ENCODE peak calls at places on chromosome 22, in ten cellular contexts. One of them, this sample, is unnamed.

GRCh38 chr22:47111626-47112373 is 349.4 kb downstream of the TBC1D22A start:
- DNase-seq in AG09309: no peak
- DNase-seq in neural progenitor cell: no peak
- DNase-seq in RWPE1: no peak
- DNase-seq in A549: no peak
- DNase-seq in brain microvascular endothelial cell: peak; percentile 39
- DNase-seq in activated CD8-positive, alpha-beta T cell treated with anti-CD3 and anti-CD28 coated beads for 36 hours: no peak
- DNase-seq in HFFc6: no peak
- DNase-seq in tibial artery: no peak
- DNase-seq in hepatocyte: no peak
- DNase-seq in this sample: no peak

GRCh38 chr22:41369837-41370236 is 11.9 kb upstream of the TEF start:
- DNase-seq in AG09309: no peak
- DNase-seq in HFFc6: no peak
- DNase-seq in neural progenitor cell: no peak
- DNase-seq in hepatocyte: no peak
- DNase-seq in tibial artery: no peak
- DNase-seq in A549: no peak
- DNase-seq in brain microvascular endothelial cell: no peak
- DNase-seq in RWPE1: no peak
- DNase-seq in activated CD8-positive, alpha-beta T cell treated with anti-CD3 and anti-CD28 coated beads for 36 hours: no peak
- DNase-seq in this sample: no peak

GRCh38 chr22:25702046-25702445 is 39.9 kb upstream of the MYO18B start:
- DNase-seq in HFFc6: no peak
- DNase-seq in activated CD8-positive, alpha-beta T cell treated with anti-CD3 and anti-CD28 coated beads for 36 hours: no peak
- DNase-seq in AG09309: no peak
- DNase-seq in A549: no peak
- DNase-seq in hepatocyte: no peak
- DNase-seq in RWPE1: peak; percentile 10
- DNase-seq in brain microvascular endothelial cell: no peak
- DNase-seq in tibial artery: no peak
- DNase-seq in neural progenitor cell: no peak
- DNase-seq in this sample: no peak

GRCh38 chr22:30906411-30906810 is 62.2 kb downstream of the MORC2 start:
- DNase-seq in RWPE1: no peak
- DNase-seq in AG09309: no peak
- DNase-seq in neural progenitor cell: no peak
- DNase-seq in tibial artery: no peak
- DNase-seq in A549: no peak
- DNase-seq in activated CD8-positive, alpha-beta T cell treated with anti-CD3 and anti-CD28 coated beads for 36 hours: no peak
- DNase-seq in brain microvascular endothelial cell: no peak
- DNase-seq in hepatocyte: no peak
- DNase-seq in HFFc6: no peak
- DNase-seq in this sample: no peak

GRCh38 chr22:42177891-42178336 is 47.3 kb upstream of the CYP2D6 start:
- DNase-seq in brain microvascular endothelial cell: no peak
- DNase-seq in RWPE1: no peak
- DNase-seq in neural progenitor cell: no peak
- DNase-seq in AG09309: no peak
- DNase-seq in hepatocyte: peak; percentile 44
- DNase-seq in activated CD8-positive, alpha-beta T cell treated with anti-CD3 and anti-CD28 coated beads for 36 hours: no peak
- DNase-seq in tibial artery: no peak
- DNase-seq in A549: no peak
- DNase-seq in HFFc6: no peak
- DNase-seq in this sample: no peak

GRCh38 chr22:46052801-46053562 is 76.0 kb upstream of the WNT7B start:
- DNase-seq in brain microvascular endothelial cell: no peak
- DNase-seq in hepatocyte: no peak
- DNase-seq in RWPE1: no peak
- DNase-seq in neural progenitor cell: no peak
- DNase-seq in tibial artery: peak; percentile 55
- DNase-seq in A549: no peak
- DNase-seq in AG09309: no peak
- DNase-seq in activated CD8-positive, alpha-beta T cell treated with anti-CD3 and anti-CD28 coated beads for 36 hours: peak; percentile 15
- DNase-seq in HFFc6: no peak
- DNase-seq in this sample: no peak

GRCh38 chr22:45009881-45010531 is at the start of gene PHF21B:
- DNase-seq in tibial artery: no peak
- DNase-seq in AG09309: no peak
- DNase-seq in A549: peak; percentile 63
- DNase-seq in brain microvascular endothelial cell: no peak
- DNase-seq in activated CD8-positive, alpha-beta T cell treated with anti-CD3 and anti-CD28 coated beads for 36 hours: peak; percentile 51
- DNase-seq in hepatocyte: peak; percentile 83
- DNase-seq in HFFc6: no peak
- DNase-seq in neural progenitor cell: peak; percentile 97
- DNase-seq in RWPE1: peak; percentile 19
- DNase-seq in this sample: peak; percentile 79

GRCh38 chr22:44755956-44756361 is 3.6 kb downstream of the ARHGAP8 start:
- DNase-seq in hepatocyte: peak; percentile 78
- DNase-seq in brain microvascular endothelial cell: no peak
- DNase-seq in A549: no peak
- DNase-seq in AG09309: no peak
- DNase-seq in RWPE1: peak; percentile 55
- DNase-seq in neural progenitor cell: no peak
- DNase-seq in activated CD8-positive, alpha-beta T cell treated with anti-CD3 and anti-CD28 coated beads for 36 hours: no peak
- DNase-seq in HFFc6: no peak
- DNase-seq in tibial artery: no peak
- DNase-seq in this sample: no peak

GRCh38 chr22:48478124-48478523 is 1349.5 kb downstream of the BRD1 start:
- DNase-seq in HFFc6: no peak
- DNase-seq in A549: no peak
- DNase-seq in tibial artery: no peak
- DNase-seq in hepatocyte: no peak
- DNase-seq in brain microvascular endothelial cell: no peak
- DNase-seq in AG09309: no peak
- DNase-seq in activated CD8-positive, alpha-beta T cell treated with anti-CD3 and anti-CD28 coated beads for 36 hours: no peak
- DNase-seq in neural progenitor cell: no peak
- DNase-seq in RWPE1: no peak
- DNase-seq in this sample: no peak

GRCh38 chr22:48493733-48494132 is 1333.9 kb downstream of the BRD1 start:
- DNase-seq in tibial artery: no peak
- DNase-seq in hepatocyte: no peak
- DNase-seq in RWPE1: no peak
- DNase-seq in neural progenitor cell: no peak
- DNase-seq in AG09309: no peak
- DNase-seq in brain microvascular endothelial cell: no peak
- DNase-seq in HFFc6: no peak
- DNase-seq in A549: no peak
- DNase-seq in activated CD8-positive, alpha-beta T cell treated with anti-CD3 and anti-CD28 coated beads for 36 hours: no peak
- DNase-seq in this sample: no peak

GRCh38 chr22:41327124-41327523 is 25.8 kb downstream of the ZC3H7B start:
- DNase-seq in A549: no peak
- DNase-seq in HFFc6: no peak
- DNase-seq in brain microvascular endothelial cell: no peak
- DNase-seq in AG09309: no peak
- DNase-seq in hepatocyte: no peak
- DNase-seq in neural progenitor cell: no peak
- DNase-seq in RWPE1: no peak
- DNase-seq in activated CD8-positive, alpha-beta T cell treated with anti-CD3 and anti-CD28 coated beads for 36 hours: no peak
- DNase-seq in tibial artery: no peak
- DNase-seq in this sample: peak; percentile 49

GRCh38 chr22:35442471-35442870 is 42.5 kb downstream of the MCM5 start:
- DNase-seq in A549: no peak
- DNase-seq in hepatocyte: no peak
- DNase-seq in neural progenitor cell: no peak
- DNase-seq in AG09309: no peak
- DNase-seq in activated CD8-positive, alpha-beta T cell treated with anti-CD3 and anti-CD28 coated beads for 36 hours: no peak
- DNase-seq in brain microvascular endothelial cell: no peak
- DNase-seq in HFFc6: no peak
- DNase-seq in tibial artery: no peak
- DNase-seq in RWPE1: no peak
- DNase-seq in this sample: no peak

GRCh38 chr22:47337161-47337621 is 574.7 kb downstream of the TBC1D22A start:
- DNase-seq in A549: peak; percentile 73
- DNase-seq in tibial artery: no peak
- DNase-seq in AG09309: peak; percentile 56
- DNase-seq in hepatocyte: no peak
- DNase-seq in activated CD8-positive, alpha-beta T cell treated with anti-CD3 and anti-CD28 coated beads for 36 hours: peak; percentile 16
- DNase-seq in HFFc6: peak; percentile 79
- DNase-seq in neural progenitor cell: no peak
- DNase-seq in brain microvascular endothelial cell: peak; percentile 40
- DNase-seq in RWPE1: peak; percentile 59
- DNase-seq in this sample: no peak

GRCh38 chr22:48942698-48943566 is 884.7 kb downstream of the BRD1 start:
- DNase-seq in brain microvascular endothelial cell: no peak
- DNase-seq in A549: no peak
- DNase-seq in tibial artery: no peak
- DNase-seq in AG09309: no peak
- DNase-seq in HFFc6: no peak
- DNase-seq in activated CD8-positive, alpha-beta T cell treated with anti-CD3 and anti-CD28 coated beads for 36 hours: no peak
- DNase-seq in RWPE1: no peak
- DNase-seq in hepatocyte: no peak
- DNase-seq in neural progenitor cell: no peak
- DNase-seq in this sample: no peak

GRCh38 chr22:45541580-45541979 is 38.9 kb downstream of the FBLN1 start:
- DNase-seq in neural progenitor cell: no peak
- DNase-seq in RWPE1: no peak
- DNase-seq in activated CD8-positive, alpha-beta T cell treated with anti-CD3 and anti-CD28 coated beads for 36 hours: no peak
- DNase-seq in tibial artery: no peak
- DNase-seq in A549: no peak
- DNase-seq in AG09309: no peak
- DNase-seq in hepatocyte: no peak
- DNase-seq in brain microvascular endothelial cell: no peak
- DNase-seq in HFFc6: no peak
- DNase-seq in this sample: no peak

GRCh38 chr22:34395370-34395769 is 475.1 kb upstream of the LARGE1 start:
- DNase-seq in activated CD8-positive, alpha-beta T cell treated with anti-CD3 and anti-CD28 coated beads for 36 hours: no peak
- DNase-seq in AG09309: no peak
- DNase-seq in RWPE1: no peak
- DNase-seq in HFFc6: no peak
- DNase-seq in neural progenitor cell: no peak
- DNase-seq in brain microvascular endothelial cell: no peak
- DNase-seq in tibial artery: no peak
- DNase-seq in hepatocyte: no peak
- DNase-seq in A549: no peak
- DNase-seq in this sample: no peak

GRCh38 chr22:27801616-27802388 is at the start of gene MN1:
- DNase-seq in AG09309: no peak
- DNase-seq in HFFc6: no peak
- DNase-seq in brain microvascular endothelial cell: no peak
- DNase-seq in RWPE1: peak; percentile 57
- DNase-seq in A549: peak; percentile 65
- DNase-seq in activated CD8-positive, alpha-beta T cell treated with anti-CD3 and anti-CD28 coated beads for 36 hours: peak; percentile 46
- DNase-seq in hepatocyte: peak; percentile 55
- DNase-seq in neural progenitor cell: peak; percentile 85
- DNase-seq in tibial artery: no peak
- DNase-seq in this sample: no peak

DNA sequence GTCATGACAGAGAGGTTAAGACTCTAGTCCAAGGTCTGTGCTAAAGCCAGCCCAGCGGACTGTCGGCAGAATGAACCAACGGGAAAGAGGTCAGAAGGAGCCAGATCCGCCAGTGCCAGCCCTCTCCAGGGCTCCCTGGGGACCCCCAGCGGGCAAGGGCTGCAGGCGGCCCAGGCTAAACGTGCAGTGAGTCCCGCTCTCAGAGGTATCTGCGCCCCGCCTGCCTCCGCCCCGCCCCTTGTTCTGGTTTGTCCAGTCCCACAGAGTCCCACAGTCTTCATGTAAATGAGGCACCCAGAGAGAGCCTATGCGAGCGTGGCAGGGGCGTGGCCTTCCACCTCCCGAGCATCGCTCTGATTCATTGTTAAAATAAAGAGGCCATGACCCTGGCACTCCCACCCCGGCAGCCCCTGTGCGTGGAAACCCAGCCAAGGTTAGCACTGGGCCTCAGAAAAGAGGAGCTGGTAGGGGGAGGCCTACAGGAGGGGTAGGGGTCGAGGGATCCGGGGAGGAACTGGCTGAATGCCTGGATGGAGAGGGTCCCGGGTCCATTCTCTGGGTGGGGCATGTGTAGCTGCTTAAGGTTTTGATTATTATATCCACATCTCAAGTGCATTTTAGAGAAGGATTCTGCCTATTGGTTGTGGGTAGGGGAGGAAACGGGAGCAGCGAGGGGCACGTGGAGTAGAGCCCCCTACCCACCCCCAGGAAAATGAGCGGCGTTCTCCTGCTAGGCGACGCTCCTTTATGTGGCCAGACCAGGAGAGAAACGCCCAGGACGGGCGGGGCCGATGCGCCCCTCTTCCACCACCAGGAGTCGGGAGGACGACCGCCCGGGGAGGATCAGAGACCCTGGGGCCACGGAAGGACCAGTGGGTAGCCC is at the start of gene TRIOBP:
- DNase-seq in RWPE1: peak; percentile 87
- DNase-seq in neural progenitor cell: peak; percentile 98
- DNase-seq in tibial artery: peak; percentile 95
- DNase-seq in activated CD8-positive, alpha-beta T cell treated with anti-CD3 and anti-CD28 coated beads for 36 hours: peak; percentile 98
- DNase-seq in hepatocyte: peak; percentile 97
- DNase-seq in brain microvascular endothelial cell: peak; percentile 98
- DNase-seq in A549: peak; percentile 77
- DNase-seq in AG09309: peak; percentile 66
- DNase-seq in HFFc6: peak; percentile 94
- DNase-seq in this sample: peak; percentile 90
- TF ChIP-seq CTCF in RWPE1: peak; percentile 75
- TF ChIP-seq CTCF in neural progenitor cell: peak; percentile 58
- TF ChIP-seq CTCF in tibial artery: peak; percentile 22
- TF ChIP-seq CTCF in activated CD8-positive, alpha-beta T cell treated with anti-CD3 and anti-CD28 coated beads for 36 hours: peak; percentile 46
- TF ChIP-seq CTCF in hepatocyte: peak; percentile 55
- TF ChIP-seq CTCF in brain microvascular endothelial cell: peak; percentile 70
- TF ChIP-seq CTCF in A549: no peak
- TF ChIP-seq CTCF in AG09309: peak; percentile 60
- TF ChIP-seq CTCF in HFFc6: peak; percentile 67
- TF ChIP-seq CTCF in this sample: no peak

GRCh38 chr22:50310949-50311444 is 3.6 kb upstream of the PLXNB2 start:
- DNase-seq in AG09309: no peak
- DNase-seq in neural progenitor cell: no peak
- DNase-seq in activated CD8-positive, alpha-beta T cell treated with anti-CD3 and anti-CD28 coated beads for 36 hours: no peak
- DNase-seq in HFFc6: no peak
- DNase-seq in RWPE1: no peak
- DNase-seq in tibial artery: no peak
- DNase-seq in brain microvascular endothelial cell: no peak
- DNase-seq in hepatocyte: no peak
- DNase-seq in A549: no peak
- DNase-seq in this sample: no peak
- TF ChIP-seq CTCF in AG09309: no peak
- TF ChIP-seq CTCF in neural progenitor cell: no peak
- TF ChIP-seq CTCF in activated CD8-positive, alpha-beta T cell treated with anti-CD3 and anti-CD28 coated beads for 36 hours: no peak
- TF ChIP-seq CTCF in HFFc6: no peak
- TF ChIP-seq CTCF in RWPE1: no peak
- TF ChIP-seq CTCF in tibial artery: no peak
- TF ChIP-seq CTCF in brain microvascular endothelial cell: no peak
- TF ChIP-seq CTCF in hepatocyte: no peak
- TF ChIP-seq CTCF in A549: no peak
- TF ChIP-seq CTCF in this sample: no peak

GRCh38 chr22:18065256-18065655 is 12.5 kb upstream of the PEX26 start:
- DNase-seq in neural progenitor cell: peak; percentile 27
- DNase-seq in A549: no peak
- DNase-seq in hepatocyte: no peak
- DNase-seq in tibial artery: no peak
- DNase-seq in RWPE1: no peak
- DNase-seq in AG09309: no peak
- DNase-seq in brain microvascular endothelial cell: no peak
- DNase-seq in activated CD8-positive, alpha-beta T cell treated with anti-CD3 and anti-CD28 coated beads for 36 hours: no peak
- DNase-seq in HFFc6: no peak
- DNase-seq in this sample: no peak
- TF ChIP-seq CTCF in neural progenitor cell: peak; percentile 22
- TF ChIP-seq CTCF in A549: no peak
- TF ChIP-seq CTCF in hepatocyte: no peak
- TF ChIP-seq CTCF in tibial artery: no peak
- TF ChIP-seq CTCF in RWPE1: no peak
- TF ChIP-seq CTCF in AG09309: no peak
- TF ChIP-seq CTCF in brain microvascular endothelial cell: no peak
- TF ChIP-seq CTCF in activated CD8-positive, alpha-beta T cell treated with anti-CD3 and anti-CD28 coated beads for 36 hours: no peak
- TF ChIP-seq CTCF in HFFc6: no peak
- TF ChIP-seq CTCF in this sample: no peak

GRCh38 chr22:20186183-20186870 is 35.5 kb upstream of the CCDC188 start:
- DNase-seq in tibial artery: no peak
- DNase-seq in A549: no peak
- DNase-seq in brain microvascular endothelial cell: no peak
- DNase-seq in hepatocyte: no peak
- DNase-seq in AG09309: no peak
- DNase-seq in activated CD8-positive, alpha-beta T cell treated with anti-CD3 and anti-CD28 coated beads for 36 hours: no peak
- DNase-seq in neural progenitor cell: peak; percentile 84
- DNase-seq in HFFc6: no peak
- DNase-seq in RWPE1: no peak
- DNase-seq in this sample: no peak
- TF ChIP-seq CTCF in tibial artery: no peak
- TF ChIP-seq CTCF in A549: no peak
- TF ChIP-seq CTCF in brain microvascular endothelial cell: peak; percentile 46
- TF ChIP-seq CTCF in hepatocyte: peak; percentile 12
- TF ChIP-seq CTCF in AG09309: no peak
- TF ChIP-seq CTCF in activated CD8-positive, alpha-beta T cell treated with anti-CD3 and anti-CD28 coated beads for 36 hours: no peak
- TF ChIP-seq CTCF in neural progenitor cell: peak; percentile 56
- TF ChIP-seq CTCF in HFFc6: peak; percentile 46
- TF ChIP-seq CTCF in RWPE1: no peak
- TF ChIP-seq CTCF in this sample: no peak